ENCODE peak calls at places on chromosome 19, in ten cellular contexts. One of them, this sample, is unnamed.

GRCh38 chr19:2507109-2507508 is 31.2 kb downstream of the GADD45B start:
- DNase-seq in IMR-90: peak; percentile 89
- DNase-seq in K562: peak; percentile 45
- DNase-seq in CD8-positive, alpha-beta T cell: no peak
- DNase-seq in prostate gland: peak; percentile 86
- DNase-seq in dorsolateral prefrontal cortex: no peak
- DNase-seq in suprapubic skin: no peak
- DNase-seq in coronary artery: no peak
- DNase-seq in heart right ventricle: no peak
- DNase-seq in heart left ventricle: no peak
- DNase-seq in this sample: no peak

GRCh38 chr19:38658462-38659306 is 11.2 kb downstream of the ACTN4 start:
- DNase-seq in IMR-90: peak; percentile 100
- DNase-seq in K562: no peak
- DNase-seq in CD8-positive, alpha-beta T cell: no peak
- DNase-seq in prostate gland: peak; percentile 91
- DNase-seq in dorsolateral prefrontal cortex: no peak
- DNase-seq in suprapubic skin: no peak
- DNase-seq in coronary artery: no peak
- DNase-seq in heart right ventricle: peak; percentile 74
- DNase-seq in heart left ventricle: no peak
- DNase-seq in this sample: no peak

GRCh38 chr19:3368848-3369336 is 2.5 kb downstream of the NFIC start:
- DNase-seq in IMR-90: peak; percentile 44
- DNase-seq in K562: peak; percentile 39
- DNase-seq in CD8-positive, alpha-beta T cell: no peak
- DNase-seq in prostate gland: no peak
- DNase-seq in dorsolateral prefrontal cortex: no peak
- DNase-seq in suprapubic skin: no peak
- DNase-seq in coronary artery: no peak
- DNase-seq in heart right ventricle: no peak
- DNase-seq in heart left ventricle: no peak
- DNase-seq in this sample: no peak

GRCh38 chr19:19032420-19033175 is 719 bp downstream of the SUGP2 start:
- DNase-seq in IMR-90: peak; percentile 95
- DNase-seq in K562: peak; percentile 91
- DNase-seq in CD8-positive, alpha-beta T cell: peak; percentile 52
- DNase-seq in prostate gland: peak; percentile 84
- DNase-seq in dorsolateral prefrontal cortex: peak; percentile 78
- DNase-seq in suprapubic skin: no peak
- DNase-seq in coronary artery: peak; percentile 91
- DNase-seq in heart right ventricle: peak; percentile 99
- DNase-seq in heart left ventricle: peak; percentile 95
- DNase-seq in this sample: peak; percentile 87

GRCh38 chr19:8259922-8260247 is 48.3 kb downstream of the CD320 start:
- DNase-seq in IMR-90: no peak
- DNase-seq in K562: no peak
- DNase-seq in CD8-positive, alpha-beta T cell: no peak
- DNase-seq in prostate gland: no peak
- DNase-seq in dorsolateral prefrontal cortex: peak; percentile 12
- DNase-seq in suprapubic skin: no peak
- DNase-seq in coronary artery: no peak
- DNase-seq in heart right ventricle: peak; percentile 1
- DNase-seq in heart left ventricle: no peak
- DNase-seq in this sample: no peak

GRCh38 chr19:32388393-32388724 is 17.2 kb upstream of the DPY19L3 start:
- DNase-seq in IMR-90: no peak
- DNase-seq in K562: no peak
- DNase-seq in CD8-positive, alpha-beta T cell: no peak
- DNase-seq in prostate gland: no peak
- DNase-seq in dorsolateral prefrontal cortex: no peak
- DNase-seq in suprapubic skin: no peak
- DNase-seq in coronary artery: no peak
- DNase-seq in heart right ventricle: no peak
- DNase-seq in heart left ventricle: no peak
- DNase-seq in this sample: no peak

GRCh38 chr19:38361633-38362075 is 12.7 kb upstream of the PSMD8 start:
- DNase-seq in IMR-90: peak; percentile 57
- DNase-seq in K562: peak; percentile 91
- DNase-seq in CD8-positive, alpha-beta T cell: peak; percentile 17
- DNase-seq in prostate gland: peak; percentile 78
- DNase-seq in dorsolateral prefrontal cortex: no peak
- DNase-seq in suprapubic skin: peak; percentile 87
- DNase-seq in coronary artery: no peak
- DNase-seq in heart right ventricle: peak; percentile 77
- DNase-seq in heart left ventricle: peak; percentile 80
- DNase-seq in this sample: peak; percentile 25

GRCh38 chr19:5358173-5358800 is 17.7 kb upstream of the PTPRS start:
- DNase-seq in IMR-90: peak; percentile 17
- DNase-seq in K562: peak; percentile 50
- DNase-seq in CD8-positive, alpha-beta T cell: no peak
- DNase-seq in prostate gland: no peak
- DNase-seq in dorsolateral prefrontal cortex: no peak
- DNase-seq in suprapubic skin: no peak
- DNase-seq in coronary artery: no peak
- DNase-seq in heart right ventricle: no peak
- DNase-seq in heart left ventricle: no peak
- DNase-seq in this sample: no peak

GRCh38 chr19:57675881-57676280 is 5.9 kb upstream of the ZNF551 start:
- DNase-seq in IMR-90: no peak
- DNase-seq in K562: no peak
- DNase-seq in CD8-positive, alpha-beta T cell: no peak
- DNase-seq in prostate gland: no peak
- DNase-seq in dorsolateral prefrontal cortex: no peak
- DNase-seq in suprapubic skin: no peak
- DNase-seq in coronary artery: no peak
- DNase-seq in heart right ventricle: no peak
- DNase-seq in heart left ventricle: no peak
- DNase-seq in this sample: no peak

GRCh38 chr19:19599190-19599535 is 19.3 kb downstream of the PBX4 start:
- DNase-seq in IMR-90: no peak
- DNase-seq in K562: no peak
- DNase-seq in CD8-positive, alpha-beta T cell: no peak
- DNase-seq in prostate gland: no peak
- DNase-seq in dorsolateral prefrontal cortex: no peak
- DNase-seq in suprapubic skin: no peak
- DNase-seq in coronary artery: no peak
- DNase-seq in heart right ventricle: no peak
- DNase-seq in heart left ventricle: no peak
- DNase-seq in this sample: peak; percentile 11

GRCh38 chr19:45999653-46000121 is 4.4 kb downstream of the CCDC61 start:
- DNase-seq in IMR-90: peak; percentile 43
- DNase-seq in K562: peak; percentile 57
- DNase-seq in CD8-positive, alpha-beta T cell: no peak
- DNase-seq in prostate gland: no peak
- DNase-seq in dorsolateral prefrontal cortex: peak; percentile 75
- DNase-seq in suprapubic skin: no peak
- DNase-seq in coronary artery: no peak
- DNase-seq in heart right ventricle: no peak
- DNase-seq in heart left ventricle: no peak
- DNase-seq in this sample: no peak

GRCh38 chr19:43748205-43748594 is 6.6 kb downstream of the SMG9 start:
- DNase-seq in IMR-90: no peak
- DNase-seq in K562: no peak
- DNase-seq in CD8-positive, alpha-beta T cell: no peak
- DNase-seq in prostate gland: no peak
- DNase-seq in dorsolateral prefrontal cortex: no peak
- DNase-seq in suprapubic skin: no peak
- DNase-seq in coronary artery: no peak
- DNase-seq in heart right ventricle: no peak
- DNase-seq in heart left ventricle: no peak
- DNase-seq in this sample: no peak

GRCh38 chr19:43748685-43749084 is 6.1 kb downstream of the SMG9 start:
- DNase-seq in IMR-90: no peak
- DNase-seq in K562: no peak
- DNase-seq in CD8-positive, alpha-beta T cell: no peak
- DNase-seq in prostate gland: no peak
- DNase-seq in dorsolateral prefrontal cortex: no peak
- DNase-seq in suprapubic skin: no peak
- DNase-seq in coronary artery: no peak
- DNase-seq in heart right ventricle: no peak
- DNase-seq in heart left ventricle: no peak
- DNase-seq in this sample: no peak

GRCh38 chr19:43749152-43749551 is 5.6 kb downstream of the SMG9 start:
- DNase-seq in IMR-90: no peak
- DNase-seq in K562: no peak
- DNase-seq in CD8-positive, alpha-beta T cell: no peak
- DNase-seq in prostate gland: no peak
- DNase-seq in dorsolateral prefrontal cortex: no peak
- DNase-seq in suprapubic skin: no peak
- DNase-seq in coronary artery: no peak
- DNase-seq in heart right ventricle: no peak
- DNase-seq in heart left ventricle: no peak
- DNase-seq in this sample: no peak

GRCh38 chr19:43749898-43750297 is 4.9 kb downstream of the SMG9 start:
- DNase-seq in IMR-90: no peak
- DNase-seq in K562: no peak
- DNase-seq in CD8-positive, alpha-beta T cell: no peak
- DNase-seq in prostate gland: no peak
- DNase-seq in dorsolateral prefrontal cortex: no peak
- DNase-seq in suprapubic skin: no peak
- DNase-seq in coronary artery: no peak
- DNase-seq in heart right ventricle: no peak
- DNase-seq in heart left ventricle: no peak
- DNase-seq in this sample: no peak

DNA sequence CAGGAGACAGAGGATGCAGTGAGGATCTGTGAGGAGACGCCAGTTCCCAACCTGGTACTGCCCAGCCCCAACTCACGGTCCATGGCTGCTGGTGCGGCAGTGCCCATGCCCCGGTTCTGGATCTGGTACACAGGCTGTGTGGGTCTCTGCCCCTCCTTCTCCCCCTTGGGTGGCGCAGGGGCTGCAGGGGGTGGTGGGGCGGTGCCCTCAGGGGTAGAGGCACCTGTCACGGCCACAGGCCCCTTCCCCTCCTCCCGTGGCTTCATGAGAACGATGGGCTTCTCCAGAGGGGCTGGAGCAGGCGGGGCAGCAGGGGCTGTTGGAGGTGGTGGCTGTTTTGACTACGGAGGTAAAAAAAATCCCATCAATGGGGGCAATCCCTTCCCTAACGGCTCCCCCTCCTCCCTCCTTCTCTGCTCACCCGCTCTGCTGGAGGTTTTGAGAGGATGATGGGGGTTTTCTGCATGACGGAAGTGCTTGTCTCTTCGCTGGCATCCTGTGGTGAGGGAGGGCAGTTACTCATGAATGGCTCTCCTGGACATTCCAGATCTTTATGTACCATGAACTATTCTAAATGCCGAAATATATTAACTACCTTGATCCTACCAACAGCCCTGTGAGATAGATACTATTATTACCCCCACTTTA is 7.1 kb downstream of the SMG9 start:
- DNase-seq in IMR-90: no peak
- DNase-seq in K562: no peak
- DNase-seq in CD8-positive, alpha-beta T cell: no peak
- DNase-seq in prostate gland: no peak
- DNase-seq in dorsolateral prefrontal cortex: no peak
- DNase-seq in suprapubic skin: no peak
- DNase-seq in coronary artery: no peak
- DNase-seq in heart right ventricle: no peak
- DNase-seq in heart left ventricle: no peak
- DNase-seq in this sample: no peak
- H3K27ac ChIP-seq in IMR-90: no peak overlapping the region
- H3K27ac ChIP-seq in K562: no peak overlapping the region
- H3K27ac ChIP-seq in CD8-positive, alpha-beta T cell: no peak overlapping the region
- H3K27ac ChIP-seq in prostate gland: no peak overlapping the region
- H3K27ac ChIP-seq in dorsolateral prefrontal cortex: no peak overlapping the region
- H3K27ac ChIP-seq in suprapubic skin: no peak overlapping the region
- H3K27ac ChIP-seq in coronary artery: no peak overlapping the region
- H3K27ac ChIP-seq in heart right ventricle: no peak overlapping the region
- H3K27ac ChIP-seq in heart left ventricle: no peak overlapping the region
- H3K27ac ChIP-seq in this sample: no peak overlapping the region

DNA sequence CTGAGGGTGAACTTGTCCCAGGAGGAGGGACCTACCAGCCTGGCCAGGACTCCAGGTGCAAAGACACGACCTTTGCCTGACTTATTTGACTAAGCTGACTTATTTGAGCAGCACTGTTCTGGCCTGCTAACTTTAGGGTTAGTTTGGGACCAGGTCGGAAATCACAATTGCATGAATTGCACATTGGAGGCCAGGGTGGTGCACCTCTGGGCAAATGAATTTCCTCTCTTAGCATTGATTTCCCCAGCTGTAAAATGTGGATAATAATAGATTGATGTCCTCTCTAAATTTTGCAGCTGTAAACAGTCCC is 1.4 kb upstream of the BST2 start:
- DNase-seq in IMR-90: no peak
- DNase-seq in K562: no peak
- DNase-seq in CD8-positive, alpha-beta T cell: no peak
- DNase-seq in prostate gland: no peak
- DNase-seq in dorsolateral prefrontal cortex: no peak
- DNase-seq in suprapubic skin: no peak
- DNase-seq in coronary artery: no peak
- DNase-seq in heart right ventricle: no peak
- DNase-seq in heart left ventricle: no peak
- DNase-seq in this sample: no peak
- H3K27ac ChIP-seq in IMR-90: no peak overlapping the region
- H3K27ac ChIP-seq in K562: peak overlapping the region; percentile 69
- H3K27ac ChIP-seq in CD8-positive, alpha-beta T cell: peak overlapping the region; percentile 65
- H3K27ac ChIP-seq in prostate gland: peak overlapping the region; percentile 75
- H3K27ac ChIP-seq in dorsolateral prefrontal cortex: no peak overlapping the region
- H3K27ac ChIP-seq in suprapubic skin: no peak overlapping the region
- H3K27ac ChIP-seq in coronary artery: no peak overlapping the region
- H3K27ac ChIP-seq in heart right ventricle: peak overlapping the region; percentile 83
- H3K27ac ChIP-seq in heart left ventricle: peak overlapping the region; percentile 84
- H3K27ac ChIP-seq in this sample: peak overlapping the region; percentile 71

GRCh38 chr19:1018932-1019615 is 1.8 kb downstream of the TMEM259 start:
- DNase-seq in IMR-90: no peak
- DNase-seq in K562: no peak
- DNase-seq in CD8-positive, alpha-beta T cell: no peak
- DNase-seq in prostate gland: no peak
- DNase-seq in dorsolateral prefrontal cortex: no peak
- DNase-seq in suprapubic skin: no peak
- DNase-seq in coronary artery: no peak
- DNase-seq in heart right ventricle: no peak
- DNase-seq in heart left ventricle: no peak
- DNase-seq in this sample: no peak
- H3K27ac ChIP-seq in IMR-90: peak overlapping the region; percentile 66
- H3K27ac ChIP-seq in K562: no peak overlapping the region
- H3K27ac ChIP-seq in CD8-positive, alpha-beta T cell: no peak overlapping the region
- H3K27ac ChIP-seq in prostate gland: no peak overlapping the region
- H3K27ac ChIP-seq in dorsolateral prefrontal cortex: no peak overlapping the region
- H3K27ac ChIP-seq in suprapubic skin: no peak overlapping the region
- H3K27ac ChIP-seq in coronary artery: no peak overlapping the region
- H3K27ac ChIP-seq in heart right ventricle: peak overlapping the region; percentile 97
- H3K27ac ChIP-seq in heart left ventricle: peak overlapping the region; percentile 88
- H3K27ac ChIP-seq in this sample: no peak overlapping the region

DNA sequence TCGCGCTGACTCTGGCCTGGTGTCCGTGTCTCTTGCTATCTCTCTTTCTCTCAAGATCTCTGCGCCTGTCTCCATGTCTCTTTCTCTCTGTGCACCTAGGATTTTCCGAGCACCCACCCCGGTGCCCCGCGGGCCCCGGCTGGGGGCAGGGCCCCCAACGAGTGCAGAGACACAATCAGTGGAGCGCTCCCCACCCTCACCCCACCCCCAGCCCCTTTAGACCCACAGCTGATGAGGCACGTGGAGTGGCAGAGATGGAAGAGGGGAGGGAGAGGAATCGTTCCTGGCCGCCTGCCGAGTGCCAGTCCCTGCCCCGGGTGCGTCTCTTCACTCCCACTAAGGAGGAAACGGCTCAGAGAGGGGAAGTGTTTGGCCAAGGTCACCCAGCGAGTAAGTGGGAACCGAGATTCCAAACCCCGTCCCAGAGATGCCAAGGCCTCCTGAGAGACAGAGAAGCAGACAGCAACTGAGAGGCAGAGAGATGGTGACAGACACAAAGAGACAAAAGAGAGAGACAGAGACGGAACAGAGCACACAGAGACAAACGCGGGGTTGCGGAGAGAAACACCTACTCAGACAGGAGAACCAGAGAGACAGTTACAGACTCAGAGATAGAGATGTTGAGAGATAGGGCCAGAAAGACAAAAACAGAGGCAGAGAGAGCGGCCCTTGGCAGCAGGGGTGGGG is 626 bp upstream of the BCL3 start:
- DNase-seq in IMR-90: peak; percentile 61
- DNase-seq in K562: no peak
- DNase-seq in CD8-positive, alpha-beta T cell: no peak
- DNase-seq in prostate gland: no peak
- DNase-seq in dorsolateral prefrontal cortex: no peak
- DNase-seq in suprapubic skin: peak; percentile 88
- DNase-seq in coronary artery: no peak
- DNase-seq in heart right ventricle: peak; percentile 69
- DNase-seq in heart left ventricle: peak; percentile 79
- DNase-seq in this sample: no peak
- H3K27ac ChIP-seq in IMR-90: peak overlapping the region; percentile 97
- H3K27ac ChIP-seq in K562: peak overlapping the region; percentile 58
- H3K27ac ChIP-seq in CD8-positive, alpha-beta T cell: peak overlapping the region; percentile 41
- H3K27ac ChIP-seq in prostate gland: peak overlapping the region; percentile 96
- H3K27ac ChIP-seq in dorsolateral prefrontal cortex: no peak overlapping the region
- H3K27ac ChIP-seq in suprapubic skin: peak overlapping the region; percentile 96
- H3K27ac ChIP-seq in coronary artery: peak overlapping the region; percentile 84
- H3K27ac ChIP-seq in heart right ventricle: peak overlapping the region; percentile 93
- H3K27ac ChIP-seq in heart left ventricle: peak overlapping the region; percentile 96
- H3K27ac ChIP-seq in this sample: peak overlapping the region; percentile 92

This sample was measured in CD4-positive, alpha-beta T cell.